ENCODE peak calls at places on chromosomes 11 and 22, in six cellular contexts. One of them, this sample, is unnamed.

GRCh38 chr22:32501797-32502290 is 27.2 kb downstream of the FBXO7 start:
- DNase-seq in GM12865: no peak
- DNase-seq in fibroblast of lung: no peak
- DNase-seq in A673: no peak
- DNase-seq in fibroblast of pulmonary artery: no peak
- DNase-seq in Calu3: no peak
- DNase-seq in this sample: no peak

GRCh38 chr22:39954584-39955055 is 5.6 kb upstream of the TMA7B start:
- DNase-seq in fibroblast of lung: peak
- DNase-seq in A673: peak
- DNase-seq in fibroblast of pulmonary artery: peak
- DNase-seq in Calu3: peak
- DNase-seq in GM12865: peak
- DNase-seq in this sample: peak

GRCh38 chr22:44968736-44969135 is 41.1 kb downstream of the PHF21B start:
- DNase-seq in Calu3: no peak
- DNase-seq in A673: no peak
- DNase-seq in GM12865: no peak
- DNase-seq in fibroblast of pulmonary artery: no peak
- DNase-seq in fibroblast of lung: no peak
- DNase-seq in this sample: no peak

GRCh38 chr11:85822814-85823213 is 11.9 kb upstream of the SYTL2 start:
- DNase-seq in Calu3: no peak
- DNase-seq in fibroblast of lung: peak
- DNase-seq in fibroblast of pulmonary artery: peak
- DNase-seq in GM12865: no peak
- DNase-seq in A673: no peak
- DNase-seq in this sample: no peak

GRCh38 chr11:111091341-111091740 is 154.2 kb upstream of the POU2AF2 start:
- DNase-seq in fibroblast of lung: no peak
- DNase-seq in Calu3: no peak
- DNase-seq in A673: no peak
- DNase-seq in GM12865: no peak
- DNase-seq in fibroblast of pulmonary artery: peak
- DNase-seq in this sample: no peak

GRCh38 chr22:45082795-45083194 is 73.0 kb upstream of the PHF21B start:
- DNase-seq in fibroblast of lung: no peak
- DNase-seq in fibroblast of pulmonary artery: no peak
- DNase-seq in GM12865: no peak
- DNase-seq in Calu3: peak
- DNase-seq in A673: no peak
- DNase-seq in this sample: peak

GRCh38 chr22:37410174-37411055 is 16.9 kb downstream of the ELFN2 start:
- DNase-seq in fibroblast of lung: no peak
- DNase-seq in GM12865: no peak
- DNase-seq in A673: no peak
- DNase-seq in fibroblast of pulmonary artery: no peak
- DNase-seq in Calu3: no peak
- DNase-seq in this sample: peak

GRCh38 chr11:121372028-121372427 is 79.5 kb downstream of the SC5D start:
- DNase-seq in A673: no peak
- DNase-seq in fibroblast of lung: no peak
- DNase-seq in GM12865: peak
- DNase-seq in Calu3: no peak
- DNase-seq in fibroblast of pulmonary artery: no peak
- DNase-seq in this sample: no peak

GRCh38 chr22:42688914-42689275 is 31.8 kb downstream of the A4GALT start:
- DNase-seq in GM12865: no peak
- DNase-seq in fibroblast of lung: no peak
- DNase-seq in A673: no peak
- DNase-seq in Calu3: peak
- DNase-seq in fibroblast of pulmonary artery: no peak
- DNase-seq in this sample: no peak

GRCh38 chr11:15276616-15277015 is 161.9 kb downstream of the INSC start:
- DNase-seq in fibroblast of lung: no peak
- DNase-seq in Calu3: no peak
- DNase-seq in A673: peak
- DNase-seq in GM12865: peak
- DNase-seq in fibroblast of pulmonary artery: peak
- DNase-seq in this sample: no peak

GRCh38 chr22:21816787-21817496 is 50.5 kb downstream of the MAPK1 start:
- DNase-seq in GM12865: peak
- DNase-seq in A673: peak
- DNase-seq in fibroblast of lung: peak
- DNase-seq in Calu3: peak
- DNase-seq in fibroblast of pulmonary artery: peak
- DNase-seq in this sample: peak

GRCh38 chr22:50209893-50210292 is 9.1 kb downstream of the SELENOO start:
- DNase-seq in fibroblast of pulmonary artery: peak
- DNase-seq in fibroblast of lung: peak
- DNase-seq in GM12865: peak
- DNase-seq in A673: peak
- DNase-seq in Calu3: peak
- DNase-seq in this sample: peak

GRCh38 chr11:15801616-15802015 is 554.7 kb downstream of the SOX6 start:
- DNase-seq in fibroblast of lung: peak
- DNase-seq in GM12865: no peak
- DNase-seq in A673: no peak
- DNase-seq in fibroblast of pulmonary artery: no peak
- DNase-seq in Calu3: no peak
- DNase-seq in this sample: no peak

GRCh38 chr11:83033367-83033766 is 38.3 kb downstream of the RAB30 start:
- DNase-seq in GM12865: no peak
- DNase-seq in Calu3: no peak
- DNase-seq in fibroblast of pulmonary artery: no peak
- DNase-seq in fibroblast of lung: no peak
- DNase-seq in A673: no peak
- DNase-seq in this sample: no peak

GRCh38 chr11:83034673-83035014 is 37.1 kb downstream of the RAB30 start:
- DNase-seq in fibroblast of pulmonary artery: no peak
- DNase-seq in GM12865: no peak
- DNase-seq in A673: no peak
- DNase-seq in fibroblast of lung: no peak
- DNase-seq in Calu3: no peak
- DNase-seq in this sample: no peak

GRCh38 chr11:83036701-83037100 is 35.0 kb downstream of the RAB30 start:
- DNase-seq in A673: no peak
- DNase-seq in fibroblast of lung: no peak
- DNase-seq in Calu3: no peak
- DNase-seq in fibroblast of pulmonary artery: no peak
- DNase-seq in GM12865: no peak
- DNase-seq in this sample: no peak

GRCh38 chr11:83035070-83035854 is 36.4 kb downstream of the RAB30 start:
- DNase-seq in GM12865: peak
- DNase-seq in fibroblast of lung: peak
- DNase-seq in A673: peak
- DNase-seq in fibroblast of pulmonary artery: peak
- DNase-seq in Calu3: no peak
- DNase-seq in this sample: no peak

GRCh38 chr11:83033972-83034672 is 37.6 kb downstream of the RAB30 start:
- DNase-seq in A673: peak
- DNase-seq in GM12865: peak
- DNase-seq in fibroblast of lung: peak
- DNase-seq in fibroblast of pulmonary artery: peak
- DNase-seq in Calu3: peak
- DNase-seq in this sample: no peak
- TF ChIP-seq CTCF in A673: no peak
- TF ChIP-seq CTCF in GM12865: no peak
- TF ChIP-seq CTCF in fibroblast of lung: no peak
- TF ChIP-seq CTCF in fibroblast of pulmonary artery: no peak
- TF ChIP-seq CTCF in Calu3: no peak
- TF ChIP-seq CTCF in this sample: no peak

GRCh38 chr11:108958446-108959123 is 293.7 kb downstream of the DDX10 start:
- DNase-seq in Calu3: no peak
- DNase-seq in fibroblast of lung: peak
- DNase-seq in fibroblast of pulmonary artery: peak
- DNase-seq in A673: no peak
- DNase-seq in GM12865: peak
- DNase-seq in this sample: peak
- TF ChIP-seq CTCF in Calu3: no peak
- TF ChIP-seq CTCF in fibroblast of lung: no peak
- TF ChIP-seq CTCF in fibroblast of pulmonary artery: no peak
- TF ChIP-seq CTCF in A673: no peak
- TF ChIP-seq CTCF in GM12865: no peak
- TF ChIP-seq CTCF in this sample: no peak

GRCh38 chr11:72793452-72794367 is at the start of gene STARD10:
- DNase-seq in GM12865: peak
- DNase-seq in Calu3: peak
- DNase-seq in fibroblast of pulmonary artery: peak
- DNase-seq in A673: peak
- DNase-seq in fibroblast of lung: peak
- DNase-seq in this sample: peak
- TF ChIP-seq CTCF in GM12865: peak
- TF ChIP-seq CTCF in Calu3: peak
- TF ChIP-seq CTCF in fibroblast of pulmonary artery: peak
- TF ChIP-seq CTCF in A673: peak
- TF ChIP-seq CTCF in fibroblast of lung: peak
- TF ChIP-seq CTCF in this sample: peak

GRCh38 chr11:64040684-64041267 is 5.0 kb downstream of the FLRT1 start:
- DNase-seq in A673: peak
- DNase-seq in fibroblast of pulmonary artery: no peak
- DNase-seq in Calu3: peak
- DNase-seq in GM12865: peak
- DNase-seq in fibroblast of lung: no peak
- DNase-seq in this sample: no peak
- TF ChIP-seq CTCF in A673: peak
- TF ChIP-seq CTCF in fibroblast of pulmonary artery: peak
- TF ChIP-seq CTCF in Calu3: peak
- TF ChIP-seq CTCF in GM12865: peak
- TF ChIP-seq CTCF in fibroblast of lung: peak
- TF ChIP-seq CTCF in this sample: no peak